ENCODE peak calls at places on chromosomes 7 and 10, in eight cellular contexts. One of them, this sample, is unnamed.

GRCh38 chr10:78846770-78847169 is 222.0 kb upstream of the ZMIZ1 start:
- DNase-seq in thyroid gland: no peak
- DNase-seq in suprapubic skin: no peak
- DNase-seq in tibial nerve: no peak
- DNase-seq in IMR-90: no peak
- DNase-seq in ovary: no peak
- DNase-seq in esophagus squamous epithelium: no peak
- DNase-seq in body of pancreas: no peak
- DNase-seq in this sample: no peak

GRCh38 chr7:54831046-54831643 is 72.1 kb upstream of the SEC61G start:
- DNase-seq in thyroid gland: no peak
- DNase-seq in suprapubic skin: no peak
- DNase-seq in tibial nerve: no peak
- DNase-seq in IMR-90: peak; percentile 54
- DNase-seq in ovary: no peak
- DNase-seq in esophagus squamous epithelium: no peak
- DNase-seq in body of pancreas: no peak
- DNase-seq in this sample: no peak

GRCh38 chr10:129161184-129161583 is 305.9 kb upstream of the MGMT start:
- DNase-seq in thyroid gland: no peak
- DNase-seq in suprapubic skin: no peak
- DNase-seq in tibial nerve: no peak
- DNase-seq in IMR-90: peak; percentile 5
- DNase-seq in ovary: no peak
- DNase-seq in esophagus squamous epithelium: no peak
- DNase-seq in body of pancreas: no peak
- DNase-seq in this sample: no peak

GRCh38 chr7:29596593-29597178 is 33.1 kb downstream of the PRR15 start:
- DNase-seq in thyroid gland: no peak
- DNase-seq in suprapubic skin: no peak
- DNase-seq in tibial nerve: no peak
- DNase-seq in IMR-90: no peak
- DNase-seq in ovary: no peak
- DNase-seq in esophagus squamous epithelium: no peak
- DNase-seq in body of pancreas: no peak
- DNase-seq in this sample: no peak

GRCh38 chr10:30873408-30873807 is 158.3 kb downstream of the ZNF438 start:
- DNase-seq in thyroid gland: no peak
- DNase-seq in suprapubic skin: no peak
- DNase-seq in tibial nerve: no peak
- DNase-seq in IMR-90: no peak
- DNase-seq in ovary: no peak
- DNase-seq in esophagus squamous epithelium: no peak
- DNase-seq in body of pancreas: no peak
- DNase-seq in this sample: no peak

GRCh38 chr7:66152538-66153191 is 38.0 kb downstream of the CRCP start:
- DNase-seq in thyroid gland: no peak
- DNase-seq in suprapubic skin: no peak
- DNase-seq in tibial nerve: no peak
- DNase-seq in IMR-90: peak; percentile 34
- DNase-seq in ovary: no peak
- DNase-seq in esophagus squamous epithelium: no peak
- DNase-seq in body of pancreas: no peak
- DNase-seq in this sample: no peak

GRCh38 chr7:30028749-30029635 is 780 bp downstream of the PLEKHA8 start:
- DNase-seq in thyroid gland: peak; percentile 49
- DNase-seq in suprapubic skin: peak; percentile 82
- DNase-seq in tibial nerve: peak; percentile 32
- DNase-seq in IMR-90: peak; percentile 19
- DNase-seq in ovary: no peak
- DNase-seq in esophagus squamous epithelium: no peak
- DNase-seq in body of pancreas: no peak
- DNase-seq in this sample: peak; percentile 54

GRCh38 chr10:48478980-48479811 is 125.7 kb downstream of the ARHGAP22 start:
- DNase-seq in thyroid gland: no peak
- DNase-seq in suprapubic skin: no peak
- DNase-seq in tibial nerve: no peak
- DNase-seq in IMR-90: no peak
- DNase-seq in ovary: no peak
- DNase-seq in esophagus squamous epithelium: no peak
- DNase-seq in body of pancreas: no peak
- DNase-seq in this sample: no peak

GRCh38 chr10:132637477-132638129 is 100.0 kb downstream of the INPP5A start:
- DNase-seq in thyroid gland: no peak
- DNase-seq in suprapubic skin: peak; percentile 54
- DNase-seq in tibial nerve: peak; percentile 34
- DNase-seq in IMR-90: peak; percentile 73
- DNase-seq in ovary: peak; percentile 24
- DNase-seq in esophagus squamous epithelium: no peak
- DNase-seq in body of pancreas: peak; percentile 20
- DNase-seq in this sample: peak; percentile 70

GRCh38 chr10:48941427-48942075 is 1.9 kb upstream of the LRRC18 start:
- DNase-seq in thyroid gland: no peak
- DNase-seq in suprapubic skin: peak; percentile 47
- DNase-seq in tibial nerve: no peak
- DNase-seq in IMR-90: no peak
- DNase-seq in ovary: no peak
- DNase-seq in esophagus squamous epithelium: no peak
- DNase-seq in body of pancreas: no peak
- DNase-seq in this sample: no peak

GRCh38 chr7:17298102-17298839 is at the start of gene AHR:
- DNase-seq in thyroid gland: peak; percentile 94
- DNase-seq in suprapubic skin: peak; percentile 97
- DNase-seq in tibial nerve: peak; percentile 93
- DNase-seq in IMR-90: peak; percentile 95
- DNase-seq in ovary: peak; percentile 91
- DNase-seq in esophagus squamous epithelium: peak; percentile 87
- DNase-seq in body of pancreas: peak; percentile 95
- DNase-seq in this sample: no peak
- TF ChIP-seq POLR2A in thyroid gland: peak; percentile 91
- TF ChIP-seq POLR2A in suprapubic skin: peak; percentile 78
- TF ChIP-seq POLR2A in tibial nerve: peak; percentile 96
- TF ChIP-seq POLR2A in IMR-90: peak; percentile 84
- TF ChIP-seq POLR2A in ovary: peak; percentile 77
- TF ChIP-seq POLR2A in esophagus squamous epithelium: peak; percentile 97
- TF ChIP-seq POLR2A in body of pancreas: peak; percentile 94
- TF ChIP-seq POLR2A in this sample: no peak

GRCh38 chr7:5232485-5232837 is 42.4 kb downstream of the WIPI2 start:
- DNase-seq in thyroid gland: no peak
- DNase-seq in suprapubic skin: no peak
- DNase-seq in tibial nerve: no peak
- DNase-seq in IMR-90: no peak
- DNase-seq in ovary: no peak
- DNase-seq in esophagus squamous epithelium: no peak
- DNase-seq in body of pancreas: no peak
- DNase-seq in this sample: no peak
- TF ChIP-seq POLR2A in thyroid gland: no peak
- TF ChIP-seq POLR2A in suprapubic skin: no peak
- TF ChIP-seq POLR2A in tibial nerve: no peak
- TF ChIP-seq POLR2A in IMR-90: no peak
- TF ChIP-seq POLR2A in ovary: no peak
- TF ChIP-seq POLR2A in esophagus squamous epithelium: no peak
- TF ChIP-seq POLR2A in body of pancreas: no peak
- TF ChIP-seq POLR2A in this sample: no peak

GRCh38 chr10:43436291-43437140 is at the start of gene ZNF487:
- DNase-seq in thyroid gland: peak; percentile 87
- DNase-seq in suprapubic skin: peak; percentile 93
- DNase-seq in tibial nerve: peak; percentile 73
- DNase-seq in IMR-90: peak; percentile 79
- DNase-seq in ovary: peak; percentile 86
- DNase-seq in esophagus squamous epithelium: peak; percentile 63
- DNase-seq in body of pancreas: peak; percentile 91
- DNase-seq in this sample: peak; percentile 90
- TF ChIP-seq POLR2A in thyroid gland: peak; percentile 85
- TF ChIP-seq POLR2A in suprapubic skin: peak; percentile 73
- TF ChIP-seq POLR2A in tibial nerve: peak; percentile 91
- TF ChIP-seq POLR2A in IMR-90: peak; percentile 96
- TF ChIP-seq POLR2A in ovary: peak; percentile 89
- TF ChIP-seq POLR2A in esophagus squamous epithelium: peak; percentile 81
- TF ChIP-seq POLR2A in body of pancreas: peak; percentile 95
- TF ChIP-seq POLR2A in this sample: peak; percentile 78

GRCh38 chr10:15349133-15349532 is 22.0 kb downstream of the FAM171A1 start:
- DNase-seq in thyroid gland: no peak
- DNase-seq in suprapubic skin: no peak
- DNase-seq in tibial nerve: no peak
- DNase-seq in IMR-90: no peak
- DNase-seq in ovary: no peak
- DNase-seq in esophagus squamous epithelium: no peak
- DNase-seq in body of pancreas: no peak
- DNase-seq in this sample: no peak
- TF ChIP-seq POLR2A in thyroid gland: no peak
- TF ChIP-seq POLR2A in suprapubic skin: no peak
- TF ChIP-seq POLR2A in tibial nerve: no peak
- TF ChIP-seq POLR2A in IMR-90: no peak
- TF ChIP-seq POLR2A in ovary: no peak
- TF ChIP-seq POLR2A in esophagus squamous epithelium: no peak
- TF ChIP-seq POLR2A in body of pancreas: no peak
- TF ChIP-seq POLR2A in this sample: no peak

GRCh38 chr10:110005716-110006115 is 2.1 kb upstream of the ADD3 start:
- DNase-seq in thyroid gland: peak; percentile 28
- DNase-seq in suprapubic skin: no peak
- DNase-seq in tibial nerve: peak; percentile 18
- DNase-seq in IMR-90: peak; percentile 88
- DNase-seq in ovary: no peak
- DNase-seq in esophagus squamous epithelium: no peak
- DNase-seq in body of pancreas: peak; percentile 22
- DNase-seq in this sample: no peak

GRCh38 chr10:110006358-110007170 is 1.2 kb upstream of the ADD3 start:
- DNase-seq in thyroid gland: no peak
- DNase-seq in suprapubic skin: peak; percentile 88
- DNase-seq in tibial nerve: peak; percentile 68
- DNase-seq in IMR-90: peak; percentile 70
- DNase-seq in ovary: no peak
- DNase-seq in esophagus squamous epithelium: no peak
- DNase-seq in body of pancreas: peak; percentile 18
- DNase-seq in this sample: peak; percentile 18

GRCh38 chr10:110008518-110009339 is 945 bp downstream of the ADD3 start:
- DNase-seq in thyroid gland: peak; percentile 66
- DNase-seq in suprapubic skin: no peak
- DNase-seq in tibial nerve: peak; percentile 42
- DNase-seq in IMR-90: no peak
- DNase-seq in ovary: peak; percentile 52
- DNase-seq in esophagus squamous epithelium: peak; percentile 10
- DNase-seq in body of pancreas: peak; percentile 71
- DNase-seq in this sample: peak; percentile 17

GRCh38 chr10:110007701-110008517 is at the start of gene ADD3:
- DNase-seq in thyroid gland: peak; percentile 97
- DNase-seq in suprapubic skin: peak; percentile 97
- DNase-seq in tibial nerve: peak; percentile 89
- DNase-seq in IMR-90: peak; percentile 91
- DNase-seq in ovary: peak; percentile 99
- DNase-seq in esophagus squamous epithelium: peak; percentile 76
- DNase-seq in body of pancreas: peak; percentile 87
- DNase-seq in this sample: peak; percentile 77

GRCh38 chr10:110007171-110007700 is 548 bp upstream of the ADD3 start:
- DNase-seq in thyroid gland: no peak
- DNase-seq in suprapubic skin: peak; percentile 84
- DNase-seq in tibial nerve: no peak
- DNase-seq in IMR-90: peak; percentile 21
- DNase-seq in ovary: no peak
- DNase-seq in esophagus squamous epithelium: peak; percentile 41
- DNase-seq in body of pancreas: no peak
- DNase-seq in this sample: peak; percentile 35
- TF ChIP-seq POLR2A in thyroid gland: no peak
- TF ChIP-seq POLR2A in suprapubic skin: no peak
- TF ChIP-seq POLR2A in tibial nerve: peak; percentile 42
- TF ChIP-seq POLR2A in IMR-90: peak; percentile 2
- TF ChIP-seq POLR2A in ovary: peak; percentile 60
- TF ChIP-seq POLR2A in esophagus squamous epithelium: peak; percentile 25
- TF ChIP-seq POLR2A in body of pancreas: no peak
- TF ChIP-seq POLR2A in this sample: peak; percentile 28

GRCh38 chr10:110507303-110507702 is 9.6 kb downstream of the DUSP5 start:
- DNase-seq in thyroid gland: no peak
- DNase-seq in suprapubic skin: peak; percentile 6
- DNase-seq in tibial nerve: no peak
- DNase-seq in IMR-90: no peak
- DNase-seq in ovary: no peak
- DNase-seq in esophagus squamous epithelium: no peak
- DNase-seq in body of pancreas: no peak
- DNase-seq in this sample: no peak

GRCh38 chr10:110506448-110506847 is 8.7 kb downstream of the DUSP5 start:
- DNase-seq in thyroid gland: no peak
- DNase-seq in suprapubic skin: peak; percentile 9
- DNase-seq in tibial nerve: no peak
- DNase-seq in IMR-90: no peak
- DNase-seq in ovary: no peak
- DNase-seq in esophagus squamous epithelium: no peak
- DNase-seq in body of pancreas: no peak
- DNase-seq in this sample: no peak

GRCh38 chr10:110503528-110504110 is 5.9 kb downstream of the DUSP5 start:
- DNase-seq in thyroid gland: no peak
- DNase-seq in suprapubic skin: no peak
- DNase-seq in tibial nerve: no peak
- DNase-seq in IMR-90: no peak
- DNase-seq in ovary: no peak
- DNase-seq in esophagus squamous epithelium: no peak
- DNase-seq in body of pancreas: no peak
- DNase-seq in this sample: no peak

GRCh38 chr10:110504111-110504735 is 6.5 kb downstream of the DUSP5 start:
- DNase-seq in thyroid gland: peak; percentile 30
- DNase-seq in suprapubic skin: peak; percentile 64
- DNase-seq in tibial nerve: peak; percentile 60
- DNase-seq in IMR-90: peak; percentile 91
- DNase-seq in ovary: peak; percentile 47
- DNase-seq in esophagus squamous epithelium: no peak
- DNase-seq in body of pancreas: no peak
- DNase-seq in this sample: no peak

DNA sequence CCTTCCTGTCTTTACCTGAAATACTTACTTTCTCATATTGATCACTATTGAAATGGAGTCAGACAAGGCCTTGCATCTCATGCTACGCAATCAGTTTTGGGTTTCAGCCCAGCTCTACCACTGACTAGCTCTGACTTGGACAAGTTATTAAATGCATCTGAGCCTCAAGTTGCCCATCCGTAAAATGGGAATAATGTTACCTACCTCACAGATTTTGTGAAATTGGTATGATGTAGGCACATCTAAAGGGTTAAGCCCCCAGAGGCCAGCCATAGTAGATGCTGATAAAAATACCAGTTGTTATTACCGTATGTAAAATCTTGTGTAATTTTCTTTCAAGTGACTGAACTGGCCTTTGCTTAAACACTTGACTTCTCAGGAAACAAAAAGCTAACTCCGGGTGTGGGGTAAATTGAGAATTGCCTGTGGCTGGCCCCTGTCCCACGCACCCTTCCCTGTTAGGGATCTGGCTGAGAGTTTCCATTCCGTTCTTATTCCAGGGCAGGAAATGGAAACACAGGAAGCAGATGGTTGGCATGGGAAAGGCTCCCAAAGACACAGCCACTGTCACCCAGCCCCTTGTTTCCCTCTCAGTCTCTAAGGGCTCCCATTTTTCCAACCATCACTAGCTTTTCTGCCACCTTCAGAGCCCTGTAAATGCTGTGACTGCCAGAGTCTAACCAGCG is 7.6 kb downstream of the DUSP5 start:
- DNase-seq in thyroid gland: no peak
- DNase-seq in suprapubic skin: peak; percentile 38
- DNase-seq in tibial nerve: no peak
- DNase-seq in IMR-90: no peak
- DNase-seq in ovary: no peak
- DNase-seq in esophagus squamous epithelium: no peak
- DNase-seq in body of pancreas: no peak
- DNase-seq in this sample: no peak
- TF ChIP-seq POLR2A in thyroid gland: no peak
- TF ChIP-seq POLR2A in suprapubic skin: no peak
- TF ChIP-seq POLR2A in tibial nerve: no peak
- TF ChIP-seq POLR2A in IMR-90: peak; percentile 35
- TF ChIP-seq POLR2A in ovary: no peak
- TF ChIP-seq POLR2A in esophagus squamous epithelium: no peak
- TF ChIP-seq POLR2A in body of pancreas: no peak
- TF ChIP-seq POLR2A in this sample: no peak

This sample was measured in H54.